ENCODE peak calls at places on chromosomes 3 and 15, in eight cellular contexts. Y is T-cell; A is endothelial cell; I is ACHN; T is GM12865; W is activated CD4-positive, alpha-beta memory T cell treated with anti-CD3 and anti-CD28 coated beads, Interleukin-2, amount 10 ng/mL, durations not matched to agents 7 days and 5 days; M is substantia nigra; X is A549. Q is an unnamed sample.

GRCh38 chr3:188594137-188594536 is 440.2 kb downstream of the LPP start:
- DNase-seq in X (no peak), T (no peak), A (no peak), I (peak), Y (no peak), W (no peak), M (no peak), Q (no peak)

GRCh38 chr3:89221913-89222312 is 114.5 kb downstream of the EPHA3 start:
- DNase-seq in T (no peak), I (no peak), W (no peak), M (no peak), X (no peak), Y (no peak), A (no peak), Q (no peak)

GRCh38 chr3:110814170-110815007 is 257.2 kb upstream of the NECTIN3 start:
- DNase-seq in T (peak), X (peak), Y (no peak), A (no peak), W (peak), I (peak), M (no peak), Q (no peak)

GRCh38 chr3:81643721-81644120 is 117.7 kb downstream of the GBE1 start:
- DNase-seq in I (peak), W (no peak), A (peak), X (peak), T (peak), Y (no peak), M (no peak), Q (no peak)

GRCh38 chr3:81788650-81789049 is 27.2 kb upstream of the GBE1 start:
- DNase-seq in M (no peak), A (no peak), I (no peak), X (no peak), Y (no peak), T (peak), W (no peak), Q (no peak)

GRCh38 chr15:91839867-91840266 is 13.6 kb upstream of the SLCO3A1 start:
- DNase-seq in T (no peak), M (no peak), A (no peak), X (no peak), I (no peak), Y (no peak), W (no peak), Q (no peak)

GRCh38 chr3:67083277-67083676 is 85.2 kb downstream of the KBTBD8 start:
- DNase-seq in T (peak), A (no peak), Y (peak), I (no peak), W (peak), M (no peak), X (no peak), Q (no peak)

GRCh38 chr15:86571873-86572272 is 492.2 kb downstream of the AGBL1 start:
- DNase-seq in T (no peak), I (no peak), W (no peak), M (no peak), A (no peak), X (no peak), Y (no peak), Q (peak)

GRCh38 chr15:72034859-72035650 is 82.9 kb downstream of the MYO9A start:
- DNase-seq in Y (no peak), A (no peak), M (no peak), X (no peak), W (no peak), I (no peak), T (no peak), Q (no peak)

GRCh38 chr15:51156957-51157356 is 62.3 kb upstream of the TNFAIP8L3 start:
- DNase-seq in W (no peak), M (no peak), I (no peak), X (no peak), Y (no peak), A (no peak), T (no peak), Q (no peak)

GRCh38 chr3:190227064-190227463 is 95.2 kb downstream of the CLDN1 start:
- DNase-seq in Y (no peak), I (no peak), A (no peak), T (peak), M (no peak), X (no peak), W (no peak), Q (no peak)

GRCh38 chr3:126498936-126499335 is 18.6 kb downstream of the UROC1 start:
- DNase-seq in Y (no peak), W (no peak), A (no peak), X (no peak), M (no peak), I (no peak), T (no peak), Q (no peak)

GRCh38 chr3:141895731-141896130 is 19.3 kb downstream of the ATP1B3 start:
- DNase-seq in Y (no peak), A (no peak), I (no peak), T (no peak), W (no peak), M (no peak), X (no peak), Q (no peak)

GRCh38 chr15:52233405-52233804 is 42.2 kb upstream of the GNB5 start:
- DNase-seq in W (no peak), M (no peak), A (no peak), I (no peak), X (no peak), Y (no peak), T (peak), Q (no peak)

GRCh38 chr3:78858165-78858564 is 909.6 kb downstream of the ROBO1 start:
- DNase-seq in X (no peak), M (no peak), W (no peak), Y (no peak), T (no peak), I (no peak), A (no peak), Q (no peak)